ENCODE peak calls at places on chromosomes 12 and 14, in eight cellular contexts. U, R, J, A, P, W, Z and H are unnamed samples.

GRCh38 chr12:21989819-21990412 is 48.7 kb upstream of the ABCC9 start:
- DNase-seq in P (peak), J (no peak), U (no peak), Z (no peak), W (no peak), A (no peak), R (no peak), H (no peak)

GRCh38 chr12:65184176-65184857 is 14.9 kb downstream of the LEMD3 start:
- DNase-seq in A (no peak), U (no peak), R (no peak), Z (no peak), P (no peak), J (no peak), W (no peak), H (no peak)

GRCh38 chr14:74648643-74649042 is 36.6 kb upstream of the LTBP2 start:
- DNase-seq in Z (no peak), P (no peak), A (no peak), W (no peak), U (no peak), J (no peak), R (no peak), H (no peak)

GRCh38 chr12:81896771-81897170 is 137.6 kb upstream of the PPFIA2 start:
- DNase-seq in J (no peak), Z (no peak), W (no peak), R (no peak), U (no peak), P (no peak), A (no peak), H (no peak)

GRCh38 chr12:53006810-53007742 is 820 bp downstream of the EIF4B start:
- DNase-seq in P (peak), A (peak), U (peak), J (peak), R (peak), Z (peak), W (peak), H (peak)

GRCh38 chr12:92719674-92720073 is 16.9 kb downstream of the PLEKHG7 start:
- DNase-seq in R (peak), W (no peak), A (no peak), P (no peak), J (no peak), Z (no peak), U (no peak), H (no peak)

GRCh38 chr14:34283590-34283989 is 178.4 kb downstream of the SPTSSA start:
- DNase-seq in U (no peak), R (no peak), A (no peak), W (no peak), Z (no peak), J (no peak), P (no peak), H (no peak)

GRCh38 chr12:120625557-120626419 is 14.6 kb upstream of the CABP1 start:
- DNase-seq in U (peak), P (no peak), W (no peak), R (no peak), A (peak), Z (no peak), J (no peak), H (no peak)

GRCh38 chr12:55915481-55915856 is 12.2 kb downstream of the PYM1 start:
- DNase-seq in W (no peak), R (no peak), Z (no peak), J (no peak), P (no peak), U (no peak), A (no peak), H (no peak)

GRCh38 chr12:46221255-46222128 is 47.4 kb downstream of the SLC38A1 start:
- DNase-seq in U (no peak), P (no peak), A (no peak), J (no peak), R (no peak), W (no peak), Z (no peak), H (no peak)

GRCh38 chr14:57319636-57320035 is 50.9 kb downstream of the AP5M1 start:
- DNase-seq in J (no peak), P (no peak), Z (no peak), A (no peak), R (no peak), W (no peak), U (no peak), H (no peak)

GRCh38 chr12:16285586-16285985 is 8.1 kb upstream of the SLC15A5 start:
- DNase-seq in U (no peak), J (no peak), W (no peak), A (no peak), P (no peak), R (peak), Z (no peak), H (no peak)

GRCh38 chr12:121239335-121239678 is 29.4 kb downstream of the P2RX4 start:
- DNase-seq in U (no peak), Z (peak), W (no peak), R (no peak), A (no peak), P (no peak), J (no peak), H (no peak)

GRCh38 chr14:104817930-104818713 is 17.2 kb downstream of the ZBTB42 start:
- DNase-seq in P (no peak), R (no peak), J (no peak), Z (no peak), U (no peak), A (no peak), W (no peak), H (peak)

GRCh38 chr14:53409974-53410373 is 256.9 kb upstream of the DDHD1 start:
- DNase-seq in W (no peak), Z (no peak), R (peak), A (no peak), J (no peak), P (peak), U (no peak), H (no peak)

GRCh38 chr12:113893221-113893620 is 72.9 kb downstream of the RBM19 start:
- DNase-seq in Z (no peak), W (no peak), P (no peak), U (no peak), R (no peak), J (no peak), A (no peak), H (no peak)

GRCh38 chr12:80709811-80710726 is 2.6 kb downstream of the MYF6 start:
- DNase-seq in R (no peak), Z (peak), J (no peak), W (no peak), P (no peak), U (no peak), A (peak), H (no peak)

GRCh38 chr12:50507930-50508329 is 3.1 kb downstream of the DIP2B start:
- DNase-seq in W (no peak), Z (no peak), U (no peak), J (no peak), R (no peak), P (no peak), A (no peak), H (no peak)